ENCODE peak calls at places on chromosome 7, in four cellular contexts. U is AG04450, F is IMR-90, X is GM12865. O is an unnamed sample.
A peak's percentile ranks its signal among the peaks of the same experiment; 100 is the strongest.

GRCh38 chr7:32204361-32205018 is 134.3 kb upstream of the PDE1C start:
- DNase-seq in U (peak; percentile 41), F (peak; percentile 77), X (peak; percentile 64), O (peak; percentile 80)

GRCh38 chr7:95311389-95311788 is 12.9 kb downstream of the PON1 start:
- DNase-seq in U (no peak), F (no peak), X (no peak), O (no peak)

GRCh38 chr7:39829028-39829427 is 121.0 kb upstream of the CDK13 start:
- DNase-seq in U (no peak), F (no peak), X (no peak), O (no peak)

GRCh38 chr7:70830060-70830395 is 301.9 kb upstream of the GALNT17 start:
- DNase-seq in U (no peak), F (no peak), X (no peak), O (no peak)

GRCh38 chr7:95596183-95597135 is at the start of gene PDK4:
- DNase-seq in U (no peak), F (peak; percentile 40), X (no peak), O (peak; percentile 68)

GRCh38 chr7:50610521-50611277 is 45.5 kb upstream of the DDC start:
- DNase-seq in U (no peak), F (peak; percentile 37), X (no peak), O (peak; percentile 79)

GRCh38 chr7:13240349-13240748 is 552.9 kb downstream of the ARL4A start:
- DNase-seq in U (peak; percentile 0), F (peak; percentile 51), X (no peak), O (peak; percentile 42)

GRCh38 chr7:2478387-2478760 is 2.2 kb upstream of the GRIFIN start:
- DNase-seq in U (no peak), F (no peak), X (no peak), O (peak; percentile 84)

GRCh38 chr7:96380111-96380512 is 58.2 kb upstream of the SLC25A13 start:
- DNase-seq in U (no peak), F (no peak), X (no peak), O (no peak)

GRCh38 chr7:132878228-132878919 is 203.5 kb downstream of the CHCHD3 start:
- DNase-seq in U (no peak), F (no peak), X (no peak), O (no peak)

GRCh38 chr7:12620371-12620770 is 49.9 kb downstream of the SCIN start:
- DNase-seq in U (no peak), F (peak; percentile 62), X (no peak), O (no peak)

GRCh38 chr7:102468416-102469350 is 3.9 kb downstream of the LRWD1 start:
- DNase-seq in U (no peak), F (no peak), X (no peak), O (no peak)

GRCh38 chr7:44305564-44306507 is 19.6 kb downstream of the CAMK2B start:
- DNase-seq in U (no peak), F (no peak), X (no peak), O (no peak)

GRCh38 chr7:100167912-100168323 is 499 bp downstream of the GAL3ST4 start:
- DNase-seq in U (no peak), F (no peak), X (no peak), O (peak; percentile 9)

GRCh38 chr7:18497800-18498199 is 2.3 kb downstream of the HDAC9 start:
- DNase-seq in U (no peak), F (no peak), X (no peak), O (no peak)

GRCh38 chr7:30222519-30223213 is 61.7 kb upstream of the ZNRF2 start:
- DNase-seq in U (no peak), F (no peak), X (peak; percentile 18), O (no peak)

GRCh38 chr7:131293018-131293417 is 34.7 kb upstream of the MKLN1 start:
- DNase-seq in U (peak; percentile 8), F (peak; percentile 76), X (no peak), O (peak; percentile 74)

GRCh38 chr7:117119192-117119924 is 166.1 kb downstream of the ST7 start:
- DNase-seq in U (peak; percentile 61), F (peak; percentile 81), X (peak; percentile 84), O (peak; percentile 71)

GRCh38 chr7:104967088-104967487 is 46.9 kb upstream of the KMT2E start:
- DNase-seq in U (no peak), F (peak; percentile 58), X (no peak), O (peak; percentile 51)

GRCh38 chr7:140625908-140626868 is 14.4 kb downstream of the DENND2A start:
- DNase-seq in U (peak; percentile 99), F (peak; percentile 100), X (no peak), O (peak; percentile 97)

GRCh38 chr7:157555308-157555707 is 218.5 kb downstream of the DNAJB6 start:
- DNase-seq in U (no peak), F (no peak), X (no peak), O (no peak)

GRCh38 chr7:26691886-26692285 is 172.5 kb downstream of the SKAP2 start:
- DNase-seq in U (no peak), F (no peak), X (no peak), O (no peak)

GRCh38 chr7:68245688-68246087 is 1249.1 kb downstream of the TYW1 start:
- DNase-seq in U (no peak), F (no peak), X (no peak), O (peak; percentile 90)

GRCh38 chr7:158264881-158265742 is 322.5 kb downstream of the PTPRN2 start:
- DNase-seq in U (no peak), F (no peak), X (no peak), O (no peak)

GRCh38 chr7:148535227-148535626 is 55.3 kb upstream of the C7orf33 start:
- DNase-seq in U (no peak), F (no peak), X (peak; percentile 34), O (no peak)

GRCh38 chr7:17132726-17133125 is 165.7 kb upstream of the AHR start:
- DNase-seq in U (no peak), F (no peak), X (no peak), O (peak; percentile 29)

GRCh38 chr7:46058424-46058823 is 137.4 kb upstream of the IGFBP3 start:
- DNase-seq in U (no peak), F (peak; percentile 80), X (peak; percentile 69), O (peak; percentile 84)

GRCh38 chr7:117195361-117195760 is 127.5 kb downstream of the WNT2 start:
- DNase-seq in U (no peak), F (no peak), X (no peak), O (no peak)

GRCh38 chr7:117019786-117020604 is 66.7 kb downstream of the ST7 start:
- DNase-seq in U (peak; percentile 74), F (peak; percentile 97), X (no peak), O (peak; percentile 81)

GRCh38 chr7:45217358-45217757 is 59.8 kb downstream of the RAMP3 start:
- DNase-seq in U (no peak), F (no peak), X (no peak), O (no peak)

GRCh38 chr7:66682350-66683093 is 53.8 kb downstream of the KCTD7 start:
- DNase-seq in U (no peak), F (peak; percentile 64), X (peak; percentile 11), O (peak; percentile 54)

GRCh38 chr7:157985636-157986035 is 602.0 kb downstream of the PTPRN2 start:
- DNase-seq in U (no peak), F (no peak), X (no peak), O (no peak)

GRCh38 chr7:131556912-131557457 is 557 bp upstream of the PODXL start:
- DNase-seq in U (no peak), F (no peak), X (no peak), O (no peak)

GRCh38 chr7:151233804-151234203 is 1.5 kb downstream of the CHPF2 start:
- DNase-seq in U (no peak), F (no peak), X (no peak), O (no peak)
- H3K4me3 ChIP-seq in U (peak overlapping the region; percentile 96), F (peak overlapping the region; percentile 76), X (peak overlapping the region; percentile 86), O (peak overlapping the region; percentile 95)

GRCh38 chr7:74420006-74420405 is 33.7 kb upstream of the GTF2IRD1 start:
- DNase-seq in U (no peak), F (no peak), X (no peak), O (no peak)
- TF ChIP-seq CTCF in U (no peak), F (no peak), X (no peak), O (no peak)

GRCh38 chr7:5695037-5695708 is 86.3 kb downstream of the RNF216 start:
- DNase-seq in U (peak; percentile 80), F (peak; percentile 89), X (peak; percentile 94), O (peak; percentile 93)
- H3K4me3 ChIP-seq in U (peak overlapping the region; percentile 45), F (peak overlapping the region; percentile 34), X (peak overlapping the region; percentile 64), O (peak overlapping the region; percentile 65)

GRCh38 chr7:144656960-144657359 is 178.9 kb downstream of the TPK1 start:
- DNase-seq in U (no peak), F (no peak), X (peak; percentile 24), O (no peak)
- TF ChIP-seq CTCF in U (no peak), F (no peak), X (no peak), O (no peak)

GRCh38 chr7:87137271-87137670 is 15.0 kb upstream of the DMTF1 start:
- DNase-seq in U (no peak), F (no peak), X (no peak), O (no peak)

GRCh38 chr7:87140271-87140748 is 11.9 kb upstream of the DMTF1 start:
- DNase-seq in U (no peak), F (no peak), X (no peak), O (no peak)

GRCh38 chr7:87144173-87144657 is 8.0 kb upstream of the DMTF1 start:
- DNase-seq in U (no peak), F (no peak), X (peak; percentile 88), O (no peak)

GRCh38 chr7:87139514-87139913 is 12.7 kb upstream of the DMTF1 start:
- DNase-seq in U (no peak), F (no peak), X (no peak), O (no peak)
- H3K4me3 ChIP-seq in U (no peak overlapping the region), F (no peak overlapping the region), X (no peak overlapping the region), O (no peak overlapping the region)

DNA sequence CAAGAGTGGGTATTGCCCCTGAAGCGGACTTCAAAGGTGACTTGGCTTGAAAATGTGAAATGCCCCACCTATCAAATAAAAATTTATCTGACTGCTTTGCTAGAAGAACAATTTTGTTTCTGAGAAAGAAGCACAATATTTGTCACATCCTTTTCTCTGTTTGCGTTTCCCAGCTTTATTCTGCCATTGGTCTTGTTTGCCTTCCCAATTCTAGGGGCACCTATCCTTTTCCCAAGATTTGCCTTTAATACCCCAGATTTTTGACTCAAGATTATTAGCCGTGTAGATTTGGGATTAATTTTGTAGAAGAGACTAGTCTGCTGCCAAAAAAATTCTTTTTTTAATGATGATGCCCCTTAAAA is 110.2 kb upstream of the LRGUK start:
- DNase-seq in U (no peak), F (no peak), X (no peak), O (no peak)
- TF ChIP-seq CTCF in U (no peak), F (no peak), X (no peak), O (no peak)